ENCODE peak calls at places on chromosomes 11 and 22, in four cellular contexts. D, P, C and O are unnamed samples.
A peak's percentile ranks its signal among the peaks of the same experiment; 100 is the strongest.

GRCh38 chr22:22520667-22521602 is 865 bp upstream of the ZNF280A start:
- DNase-seq in C (no peak), P (no peak), D (peak; percentile 19), O (no peak)

GRCh38 chr11:64562723-64563351 is 28.2 kb upstream of the SLC22A12 start:
- DNase-seq in P (no peak), D (no peak), C (no peak), O (no peak)

GRCh38 chr11:103894034-103894433 is 142.4 kb upstream of the DDI1 start:
- DNase-seq in D (no peak), C (no peak), P (no peak), O (no peak)

GRCh38 chr11:109302591-109303334 is 119.2 kb upstream of the C11orf87 start:
- DNase-seq in C (no peak), P (no peak), D (no peak), O (no peak)

GRCh38 chr11:17257200-17257599 is 19.3 kb upstream of the NUCB2 start:
- DNase-seq in P (peak; percentile 81), C (no peak), D (peak; percentile 78), O (peak; percentile 63)

GRCh38 chr11:88280673-88281316 is 56.7 kb downstream of the CTSC start:
- DNase-seq in D (no peak), P (peak; percentile 40), C (no peak), O (no peak)

GRCh38 chr11:78472905-78473304 is 55.3 kb upstream of the GAB2 start:
- DNase-seq in P (no peak), C (no peak), D (no peak), O (no peak)

GRCh38 chr11:120929090-120929489 is 94.8 kb upstream of the TBCEL start:
- DNase-seq in P (no peak), C (no peak), D (no peak), O (peak; percentile 44)

GRCh38 chr11:108669711-108670110 is 4.8 kb downstream of the DDX10 start:
- DNase-seq in P (no peak), D (no peak), C (no peak), O (no peak)

GRCh38 chr11:93481279-93481678 is 61.9 kb downstream of the SMCO4 start:
- DNase-seq in P (no peak), C (no peak), D (no peak), O (no peak)

GRCh38 chr11:121356357-121356756 is 63.8 kb downstream of the SC5D start:
- DNase-seq in D (no peak), C (no peak), P (no peak), O (peak; percentile 48)

GRCh38 chr22:39906207-39906606 is 5.3 kb downstream of the GRAP2 start:
- DNase-seq in C (no peak), P (no peak), D (no peak), O (no peak)
- H3K27me3 ChIP-seq in C (peaks cover 65% of the 10 kb centered on the region), P (no peaks in the 10 kb centered on the region), D (peaks cover 38% of the 10 kb centered on the region), O (no peaks in the 10 kb centered on the region)

GRCh38 chr11:33065445-33066178 is 26.2 kb downstream of the TCP11L1 start:
- DNase-seq in C (peak; percentile 28), D (peak; percentile 64), P (peak; percentile 65), O (peak; percentile 52)

GRCh38 chr11:33063326-33063775 is 24.0 kb downstream of the TCP11L1 start:
- DNase-seq in P (peak; percentile 29), D (peak; percentile 77), C (no peak), O (peak; percentile 80)

GRCh38 chr11:33067294-33067693 is 27.9 kb downstream of the TCP11L1 start:
- DNase-seq in C (no peak), D (no peak), P (no peak), O (no peak)

GRCh38 chr11:33062137-33062536 is 22.8 kb downstream of the TCP11L1 start:
- DNase-seq in P (no peak), C (no peak), D (no peak), O (no peak)

GRCh38 chr11:33064033-33064825 is 24.9 kb downstream of the TCP11L1 start:
- DNase-seq in P (no peak), D (no peak), C (no peak), O (peak; percentile 44)
- H3K9ac ChIP-seq in P (no peak overlapping the region), D (no peak overlapping the region), C (no peak overlapping the region), O (no peak overlapping the region)

DNA sequence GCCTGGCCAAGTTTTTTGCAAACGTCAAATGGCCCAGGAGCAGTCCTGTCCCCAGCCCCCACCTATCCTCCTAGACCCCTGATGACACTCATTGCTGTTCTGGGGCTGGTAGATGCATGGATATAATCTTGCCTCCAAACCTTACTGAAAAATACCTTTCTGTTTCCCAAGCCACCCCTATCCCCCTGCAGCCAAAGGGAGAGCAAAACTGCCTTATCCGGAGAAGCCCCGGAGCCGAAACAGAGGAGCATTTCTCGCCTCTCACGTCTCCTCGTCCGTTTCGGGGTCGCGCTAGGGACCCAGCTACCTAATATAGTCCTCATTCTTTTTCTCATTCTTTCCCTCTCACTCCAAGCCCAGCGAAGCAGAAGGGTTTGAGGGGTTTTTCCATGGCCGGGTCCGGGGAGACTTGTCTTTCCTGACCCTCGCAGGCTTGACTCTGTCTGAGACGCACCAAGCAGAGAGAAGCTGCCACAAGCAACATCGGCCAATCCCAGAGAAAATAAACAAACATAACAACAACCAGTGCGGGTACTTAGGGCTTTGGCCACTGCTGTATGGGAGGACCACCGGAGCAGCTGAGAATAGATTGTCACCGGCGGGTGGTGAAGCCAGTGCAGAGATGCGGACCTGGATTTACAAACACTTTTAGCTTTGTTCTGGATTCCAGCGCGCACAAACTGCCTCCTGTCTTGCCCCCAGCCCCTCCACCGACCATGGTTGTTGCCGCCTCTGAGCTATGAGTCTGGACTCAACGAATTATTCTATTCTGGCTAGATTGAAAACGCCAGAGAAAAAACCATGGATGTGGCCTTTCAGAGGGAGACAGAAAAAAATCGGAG is 1.6 kb downstream of the BSX start:
- DNase-seq in C (no peak), P (no peak), D (no peak), O (no peak)
- H3K27me3 ChIP-seq in C (peaks cover 52% of the 10 kb centered on the region), P (peaks cover 83% of the 10 kb centered on the region), D (peaks cover 83% of the 10 kb centered on the region), O (peaks cover 73% of the 10 kb centered on the region)

DNA sequence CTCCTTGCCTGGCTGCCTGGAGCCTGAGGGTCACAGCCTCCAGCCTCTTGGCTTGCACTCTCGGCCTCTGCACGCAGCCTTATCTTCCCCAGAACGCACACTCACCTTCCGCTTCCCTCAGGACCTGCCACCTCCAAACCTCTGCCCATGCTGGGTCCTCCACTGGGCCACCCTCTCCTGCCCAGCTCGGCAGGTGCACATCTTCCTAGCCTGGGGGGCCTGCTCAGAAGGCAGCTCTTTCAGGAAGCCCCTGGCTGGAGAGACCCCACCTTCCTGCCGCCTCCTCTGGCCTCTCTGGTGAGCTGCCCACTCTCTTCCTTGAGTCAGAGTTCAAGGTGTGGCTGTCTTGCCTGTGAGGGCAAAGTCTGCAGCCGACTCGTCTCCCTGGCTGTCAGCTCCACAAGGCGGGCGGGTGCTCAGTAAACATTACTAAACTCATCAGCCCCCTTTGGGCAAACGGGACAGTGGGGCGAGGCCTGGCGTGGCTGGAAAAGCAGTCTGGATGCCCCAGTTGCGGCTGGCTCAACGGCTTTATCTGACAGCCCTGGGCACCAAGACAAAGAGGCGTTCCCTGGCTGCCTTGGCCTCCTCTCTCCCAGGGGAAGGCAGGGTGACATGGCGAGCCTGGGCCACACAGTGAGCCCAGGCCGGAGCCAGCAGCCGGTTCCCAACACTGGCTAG is 1.7 kb upstream of the LINC01488 start:
- DNase-seq in P (no peak), D (no peak), C (no peak), O (no peak)
- H3K9ac ChIP-seq in P (no peak overlapping the region), D (no peak overlapping the region), C (no peak overlapping the region), O (no peak overlapping the region)

GRCh38 chr11:57477507-57478189 is 17.3 kb downstream of the RTN4RL2 start:
- DNase-seq in D (no peak), P (no peak), C (no peak), O (no peak)

GRCh38 chr11:57480409-57481137 is 20.2 kb downstream of the RTN4RL2 start:
- DNase-seq in C (no peak), P (peak; percentile 53), D (peak; percentile 25), O (peak; percentile 28)

GRCh38 chr11:57476883-57477506 is 16.7 kb downstream of the RTN4RL2 start:
- DNase-seq in P (no peak), C (no peak), D (peak; percentile 17), O (peak; percentile 28)

GRCh38 chr11:57479925-57480324 is 19.6 kb downstream of the RTN4RL2 start:
- DNase-seq in D (no peak), P (no peak), C (no peak), O (no peak)

DNA sequence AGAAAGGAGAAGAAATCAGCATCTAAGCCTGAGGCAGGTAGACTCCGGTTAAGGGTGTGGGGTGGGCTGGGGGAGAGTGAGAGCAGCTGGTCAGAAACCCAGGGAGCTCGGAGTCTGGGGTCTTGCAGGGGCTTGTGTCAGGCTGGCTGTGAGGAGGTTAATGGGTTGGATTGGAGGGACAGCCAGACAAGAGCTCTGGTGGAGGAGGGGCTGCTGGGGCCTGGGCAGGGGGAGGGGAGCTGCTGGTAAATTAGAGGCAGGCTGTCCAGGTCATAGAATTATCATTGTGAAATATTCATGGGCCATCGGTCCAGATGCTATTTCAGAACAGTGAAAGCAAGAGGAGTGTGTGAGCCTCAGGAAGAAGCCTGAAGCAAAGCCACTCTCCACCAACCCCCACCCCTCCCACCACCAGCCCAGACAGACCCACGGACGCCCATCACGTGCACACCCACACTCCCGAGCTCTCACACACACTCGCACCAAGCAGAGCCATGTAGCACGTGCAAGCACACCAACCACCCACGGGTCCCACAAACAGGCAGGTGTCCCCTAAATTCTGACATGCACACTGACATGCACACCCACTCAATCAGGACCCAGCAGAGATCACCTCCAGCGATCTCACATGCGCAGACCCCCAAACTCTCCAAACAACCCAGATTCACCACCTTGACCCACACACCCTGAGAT is 18.8 kb downstream of the RTN4RL2 start:
- DNase-seq in D (no peak), C (no peak), P (no peak), O (no peak)
- H3K27me3 ChIP-seq in D (peaks cover 57% of the 10 kb centered on the region), C (no peaks in the 10 kb centered on the region), P (peaks cover 18% of the 10 kb centered on the region), O (peaks cover 25% of the 10 kb centered on the region)